ENCODE peak calls at places on chromosomes 7 and 10, in six cellular contexts. R is fibroblast of villous mesenchyme, D is psoas muscle, X is brain microvascular endothelial cell, S is HCT116, F is neural progenitor cell. E is an unnamed sample.

GRCh38 chr10:114694735-114695134 is 36.7 kb upstream of the ABLIM1 start:
- DNase-seq in D (no peak), R (peak; percentile 30), F (peak; percentile 71), S (peak; percentile 61), X (no peak), E (no peak)

GRCh38 chr10:31278279-31278941 is 40.6 kb upstream of the ZEB1 start:
- DNase-seq in S (no peak), R (peak; percentile 69), X (no peak), D (no peak), F (no peak), E (no peak)

GRCh38 chr7:133139350-133139749 is 57.5 kb upstream of the CHCHD3 start:
- DNase-seq in F (peak; percentile 67), R (peak; percentile 62), D (no peak), S (peak; percentile 10), X (peak; percentile 52), E (no peak)

GRCh38 chr7:50837965-50838364 is 55.3 kb upstream of the GRB10 start:
- DNase-seq in D (no peak), F (no peak), S (no peak), R (no peak), X (peak; percentile 96), E (peak; percentile 35)

GRCh38 chr10:43221419-43222293 is 45.2 kb downstream of the RASGEF1A start:
- DNase-seq in R (no peak), F (peak; percentile 66), X (no peak), D (peak; percentile 6), S (no peak), E (no peak)

GRCh38 chr7:138630059-138630610 is 71.0 kb downstream of the SVOPL start:
- DNase-seq in R (no peak), D (no peak), F (no peak), S (no peak), X (no peak), E (no peak)

GRCh38 chr10:42963302-42963701 is 113.6 kb upstream of the RET start:
- DNase-seq in S (no peak), D (no peak), R (no peak), X (no peak), F (no peak), E (no peak)

GRCh38 chr7:121437470-121437869 is 41.4 kb upstream of the FAM3C start:
- DNase-seq in R (no peak), D (no peak), X (no peak), S (no peak), F (no peak), E (no peak)

GRCh38 chr7:114539575-114539974 is 125.0 kb downstream of the FOXP2 start:
- DNase-seq in S (peak; percentile 3), D (no peak), R (peak; percentile 28), X (peak; percentile 55), F (peak; percentile 20), E (no peak)

GRCh38 chr7:89133819-89134218 is 338.3 kb upstream of the TEX47 start:
- DNase-seq in D (no peak), S (no peak), X (no peak), R (no peak), F (peak; percentile 34), E (no peak)

GRCh38 chr7:6651866-6652445 is 14.8 kb downstream of the ZNF316 start:
- DNase-seq in S (no peak), D (no peak), X (no peak), F (no peak), R (no peak), E (no peak)

GRCh38 chr10:2284071-2284470 is 546.7 kb upstream of the ADARB2 start:
- DNase-seq in S (no peak), X (no peak), F (no peak), R (no peak), D (no peak), E (no peak)

GRCh38 chr7:80324032-80324431 is 187.8 kb downstream of the GNAT3 start:
- DNase-seq in R (no peak), S (no peak), X (peak; percentile 77), F (no peak), D (no peak), E (no peak)

GRCh38 chr7:79502151-79502550 is 48.7 kb upstream of the MAGI2 start:
- DNase-seq in F (no peak), D (no peak), X (no peak), R (no peak), S (no peak), E (no peak)

GRCh38 chr7:94375713-94376112 is 19.0 kb upstream of the COL1A2 start:
- DNase-seq in S (no peak), D (no peak), F (no peak), R (peak; percentile 99), X (peak; percentile 96), E (peak; percentile 96)

GRCh38 chr7:301291-302053 is 11.5 kb downstream of the FOXL3 start:
- DNase-seq in S (no peak), F (no peak), D (no peak), X (no peak), R (no peak), E (no peak)

GRCh38 chr7:32070051-32070405 is 179 bp downstream of the PDE1C start:
- DNase-seq in X (no peak), S (no peak), R (no peak), F (no peak), D (no peak), E (no peak)

GRCh38 chr7:94423116-94423515 is 28.4 kb downstream of the COL1A2 start:
- DNase-seq in X (no peak), R (no peak), S (no peak), D (no peak), F (no peak), E (no peak)

GRCh38 chr10:56346845-56347415 is 14.1 kb downstream of the ZWINT start:
- DNase-seq in F (no peak), X (no peak), D (no peak), S (no peak), R (peak; percentile 68), E (no peak)

GRCh38 chr10:84269773-84270172 is 24.9 kb downstream of the RGR start:
- DNase-seq in S (peak; percentile 66), F (no peak), D (no peak), X (peak; percentile 75), R (peak; percentile 60), E (peak; percentile 72)

GRCh38 chr7:101120315-101120714 is 6.6 kb upstream of the SERPINE1 start:
- DNase-seq in R (no peak), D (no peak), F (no peak), S (no peak), X (no peak), E (no peak)

GRCh38 chr7:35992436-35992835 is 160.6 kb upstream of the EEPD1 start:
- DNase-seq in S (no peak), F (no peak), D (no peak), X (no peak), R (no peak), E (no peak)

GRCh38 chr10:128405450-128405849 is 279.2 kb upstream of the MKI67 start:
- DNase-seq in R (no peak), X (no peak), D (no peak), F (no peak), S (no peak), E (no peak)

GRCh38 chr7:100209493-100209892 is 10.3 kb upstream of the PVRIG start:
- DNase-seq in D (no peak), F (no peak), X (no peak), S (no peak), R (no peak), E (no peak)

GRCh38 chr10:12709516-12709915 is 292.0 kb downstream of the CCDC3 start:
- DNase-seq in R (peak; percentile 84), D (no peak), X (no peak), F (no peak), S (no peak), E (no peak)

GRCh38 chr10:35075228-35075627 is 14.9 kb downstream of the CUL2 start:
- DNase-seq in D (no peak), X (no peak), F (no peak), S (no peak), R (no peak), E (no peak)

GRCh38 chr7:81301815-81302214 is 383.0 kb upstream of the SEMA3C start:
- DNase-seq in R (no peak), X (no peak), D (no peak), F (no peak), S (no peak), E (no peak)

GRCh38 chr10:51367120-51367519 is 292.8 kb downstream of the PRKG1 start:
- DNase-seq in X (no peak), D (no peak), F (no peak), R (peak; percentile 44), S (no peak), E (no peak)

GRCh38 chr10:51371725-51372124 is 297.4 kb downstream of the PRKG1 start:
- DNase-seq in S (no peak), F (no peak), X (peak; percentile 2), R (no peak), D (no peak), E (no peak)

GRCh38 chr10:51369903-51370302 is 295.6 kb downstream of the PRKG1 start:
- DNase-seq in D (no peak), S (no peak), F (no peak), X (peak; percentile 73), R (peak; percentile 20), E (no peak)

GRCh38 chr10:51366044-51366443 is 291.8 kb downstream of the PRKG1 start:
- DNase-seq in D (no peak), X (no peak), R (no peak), S (no peak), F (no peak), E (no peak)

GRCh38 chr10:51368943-51369342 is 294.7 kb downstream of the PRKG1 start:
- DNase-seq in F (no peak), S (no peak), X (no peak), D (no peak), R (no peak), E (no peak)
- H3K4me3 ChIP-seq in F (no peak overlapping the region), S (no peak overlapping the region), X (no peak overlapping the region), D (no peak overlapping the region), R (no peak overlapping the region), E (no peak overlapping the region)

GRCh38 chr10:27258492-27258837 is 17.9 kb upstream of the ACBD5 start:
- DNase-seq in X (no peak), S (no peak), D (no peak), F (no peak), R (no peak), E (no peak)
- H3K4me3 ChIP-seq in X (peak overlapping the region; percentile 51), S (no peak overlapping the region), D (peak overlapping the region; percentile 64), F (peak overlapping the region; percentile 73), R (peak overlapping the region; percentile 44), E (peak overlapping the region; percentile 20)

DNA sequence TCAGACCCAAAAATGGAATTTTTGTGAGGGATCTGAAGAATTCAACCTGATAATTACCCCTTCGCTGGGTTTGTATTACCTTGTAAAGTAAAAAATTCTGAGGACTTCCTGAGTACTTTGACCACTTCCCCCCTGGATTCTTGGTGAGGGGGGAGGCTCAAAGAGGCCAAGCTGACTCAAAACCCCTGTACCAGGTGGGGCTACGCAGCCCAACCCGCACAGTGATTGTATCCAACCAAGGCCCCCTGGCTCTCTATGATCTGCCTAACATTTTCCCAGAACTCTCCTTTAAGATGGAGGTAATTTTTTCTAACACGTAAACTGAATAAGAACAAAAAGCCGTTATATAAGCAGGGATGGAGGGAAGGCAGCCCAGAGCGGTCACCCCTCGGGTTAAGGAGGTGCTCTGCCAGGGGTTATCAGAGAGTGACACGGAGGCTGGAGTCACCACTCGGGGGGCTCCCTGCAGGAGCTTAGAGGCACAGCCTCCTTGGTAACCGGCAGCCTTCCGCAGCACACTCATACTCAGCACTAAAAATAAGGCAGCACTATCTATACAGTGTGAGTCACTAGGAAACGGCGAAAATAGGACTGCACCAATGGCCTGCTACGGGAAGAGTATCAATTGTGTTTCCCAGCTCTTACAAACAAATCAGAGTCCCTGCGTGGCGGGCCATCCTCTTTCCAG is 255.4 kb downstream of the ELMO1 start:
- DNase-seq in X (peak; percentile 74), D (no peak), F (no peak), S (no peak), R (no peak), E (no peak)
- H3K4me3 ChIP-seq in X (no peak overlapping the region), D (no peak overlapping the region), F (no peak overlapping the region), S (no peak overlapping the region), R (no peak overlapping the region), E (no peak overlapping the region)

GRCh38 chr7:149741629-149742028 is 31.8 kb downstream of the ZNF467 start:
- DNase-seq in S (no peak), R (no peak), X (no peak), F (no peak), D (no peak), E (peak; percentile 5)
- H3K4me3 ChIP-seq in S (peak overlapping the region; percentile 51), R (no peak overlapping the region), X (no peak overlapping the region), F (no peak overlapping the region), D (peak overlapping the region; percentile 67), E (peak overlapping the region; percentile 29)

E was measured in AG09309.